ENCODE peak calls at places on chromosomes 16 and 17, in seven cellular contexts. Q is transverse colon, V is heart right ventricle, C is left lung, M is colonic mucosa, R is ovary, U is body of pancreas. N is an unnamed sample. For H3K4me1, the result is how much of the 10 kb centered on the place peaks cover.

GRCh38 chr16:85479972-85480726 is 133.0 kb upstream of the GSE1 start:
- DNase-seq in Q (peak), V (no peak), C (no peak), M (peak), R (no peak), U (peak), N (peak)

GRCh38 chr16:87057291-87057881 is 259.8 kb downstream of the C16orf95 start:
- DNase-seq in Q (no peak), V (no peak), C (no peak), M (no peak), R (no peak), U (no peak), N (no peak)

GRCh38 chr17:4054446-4054845 is 88.4 kb downstream of the ZZEF1 start:
- DNase-seq in Q (no peak), V (no peak), C (no peak), M (no peak), R (no peak), U (no peak), N (no peak)

GRCh38 chr17:40190197-40191021 is 13.1 kb downstream of the RAPGEFL1 start:
- DNase-seq in Q (no peak), V (no peak), C (no peak), M (no peak), R (no peak), U (no peak), N (no peak)

GRCh38 chr16:16915771-16916170 is 536.8 kb downstream of the NPIPA7 start:
- DNase-seq in Q (no peak), V (no peak), C (no peak), M (no peak), R (no peak), U (no peak), N (no peak)

GRCh38 chr17:43396491-43397060 is 2.2 kb upstream of the ARL4D start:
- DNase-seq in Q (no peak), V (no peak), C (no peak), M (no peak), R (no peak), U (no peak), N (no peak)

GRCh38 chr17:73158133-73158532 is 6.7 kb upstream of the SSTR2 start:
- DNase-seq in Q (no peak), V (no peak), C (no peak), M (no peak), R (no peak), U (no peak), N (no peak)

GRCh38 chr16:80570106-80570478 is 29.3 kb downstream of the DYNLRB2 start:
- DNase-seq in Q (no peak), V (no peak), C (no peak), M (no peak), R (no peak), U (no peak), N (no peak)

GRCh38 chr16:19014456-19014855 is 30.7 kb downstream of the TMC7 start:
- DNase-seq in Q (peak), V (peak), C (no peak), M (no peak), R (no peak), U (peak), N (peak)

GRCh38 chr17:73455767-73456166 is 144.0 kb upstream of the CDC42EP4 start:
- DNase-seq in Q (no peak), V (no peak), C (no peak), M (no peak), R (no peak), U (no peak), N (no peak)

GRCh38 chr17:43779145-43780125 is 658 bp upstream of the DUSP3 start:
- DNase-seq in Q (no peak), V (no peak), C (no peak), M (no peak), R (no peak), U (peak), N (no peak)

DNA sequence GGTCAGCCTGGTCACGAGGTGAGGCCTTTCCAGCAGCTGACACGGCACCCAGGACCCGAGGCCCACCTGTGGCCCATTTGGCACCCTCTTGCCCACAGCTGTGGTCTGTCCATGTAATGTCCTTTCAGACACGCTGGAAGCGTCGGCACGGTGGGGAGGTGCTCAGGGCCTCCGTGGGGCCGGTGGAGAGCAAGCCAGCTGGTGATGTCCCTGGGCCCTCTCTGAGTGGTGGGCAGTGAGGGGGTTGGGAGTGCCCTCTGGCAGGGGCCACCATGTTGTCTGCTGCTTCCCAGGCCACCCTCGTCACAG is 97.3 kb upstream of the ZNF469 start:
- DNase-seq in Q (no peak), V (no peak), C (no peak), M (no peak), R (no peak), U (no peak), N (no peak)
- H3K27ac ChIP-seq in Q (no peak), V (no peak), C (no peak), M (no peak), R (no peak), U (no peak), N (no peak)

DNA sequence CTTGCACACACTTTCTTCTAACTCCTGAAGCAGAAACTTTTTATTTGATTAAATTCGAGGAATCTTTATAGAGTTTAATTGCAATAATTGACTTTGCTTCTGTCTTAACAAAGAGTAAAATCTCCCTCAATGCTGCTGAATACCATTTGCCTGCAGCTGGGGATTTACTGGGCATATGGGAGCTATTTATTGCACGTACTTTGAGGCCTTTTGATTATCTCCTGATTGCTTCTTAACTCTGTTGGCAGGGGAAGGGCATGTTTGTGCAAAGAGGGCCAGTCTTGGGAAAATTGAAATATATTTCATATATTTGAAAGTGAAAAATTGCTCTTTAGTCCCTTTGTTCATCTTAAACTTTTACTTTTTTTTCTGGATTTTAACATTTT is 156.8 kb upstream of the CHMP6 start:
- DNase-seq in Q (no peak), V (no peak), C (no peak), M (no peak), R (no peak), U (no peak), N (no peak)
- H3K4me1 ChIP-seq in Q (under half), V (under half), C (under half), M (under half), R (under half), U (under half), N (under half)

DNA sequence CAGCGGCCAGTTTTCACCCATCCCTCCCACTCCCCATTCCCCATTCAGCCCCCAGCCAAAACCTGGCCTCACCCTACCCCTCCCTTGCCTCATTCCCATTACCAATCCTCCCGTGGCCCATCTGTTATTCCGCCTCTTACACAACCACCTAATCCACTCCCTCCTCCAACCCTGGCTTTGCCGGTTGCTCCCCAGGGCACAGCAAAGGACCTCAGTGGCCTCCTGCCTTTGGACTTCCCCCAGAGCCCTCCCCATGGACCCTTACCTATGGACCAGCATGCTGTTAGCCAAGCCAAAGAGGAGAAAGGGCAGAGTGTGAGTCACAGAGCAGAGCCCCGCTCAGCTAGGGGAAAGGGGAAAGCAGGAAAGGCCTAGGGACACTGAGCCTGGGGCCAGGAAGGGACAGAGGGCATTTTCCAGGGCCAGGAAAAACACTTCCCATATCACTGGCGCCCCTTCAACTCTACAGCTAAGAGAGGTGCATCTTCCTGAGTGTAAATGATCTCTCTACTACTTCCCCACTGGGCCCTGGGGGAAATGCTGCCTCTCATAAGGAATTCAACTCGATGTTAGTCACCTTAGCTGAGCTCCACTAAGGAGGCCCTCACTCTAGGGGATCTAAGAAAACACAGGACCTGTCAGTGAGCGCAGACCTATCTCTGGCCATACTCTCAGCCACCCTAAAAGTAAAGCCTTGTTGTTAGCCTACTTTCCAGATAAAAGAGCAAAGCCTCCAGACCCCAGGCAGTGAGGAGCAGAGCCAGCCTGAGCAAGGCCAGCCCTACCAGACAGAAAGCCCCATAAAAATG is 10.6 kb downstream of the PEMT start:
- DNase-seq in Q (no peak), V (no peak), C (no peak), M (no peak), R (no peak), U (no peak), N (no peak)
- H3K27ac ChIP-seq in Q (no peak), V (no peak), C (no peak), M (no peak), R (no peak), U (no peak), N (no peak)

DNA sequence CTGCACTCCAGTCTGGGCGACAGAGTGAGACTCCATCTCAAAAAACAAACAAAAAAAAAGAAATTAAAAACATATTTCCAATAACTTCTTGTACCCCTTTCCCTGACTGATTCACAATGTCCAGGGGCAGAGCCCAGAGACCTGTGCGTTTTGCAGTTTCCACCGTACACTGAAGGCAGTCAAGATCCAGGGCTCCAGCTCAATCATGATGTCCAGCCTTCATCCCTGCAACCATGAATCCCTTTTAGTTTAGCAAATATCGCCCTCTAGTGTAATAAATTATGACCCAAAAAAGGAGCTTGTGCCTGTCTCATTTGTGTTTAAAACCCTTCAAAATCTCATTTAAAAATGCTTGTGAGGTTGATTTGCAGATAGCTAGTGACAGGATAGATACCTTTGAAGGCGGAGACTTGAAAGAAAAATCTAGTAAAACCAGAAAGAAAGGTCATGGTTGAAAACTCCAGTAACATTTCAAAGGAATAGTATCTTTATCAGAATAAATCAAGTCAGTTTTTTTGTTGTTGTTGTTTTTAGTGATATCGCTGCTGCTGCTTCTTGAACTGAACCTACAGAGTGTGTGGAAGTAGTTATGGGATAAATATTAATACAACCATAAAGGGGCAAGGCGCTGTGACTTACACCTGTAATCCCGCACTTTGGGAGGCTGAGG is 3.7 kb upstream of the ERN1 start:
- DNase-seq in Q (no peak), V (no peak), C (no peak), M (no peak), R (no peak), U (peak), N (no peak)
- H3K4me1 ChIP-seq in Q (under half), V (under half), C (under half), M (under half), R (under half), U (under half), N (under half)

GRCh38 chr17:77352996-77353395 is 212.2 kb downstream of the SEC14L1 start:
- DNase-seq in Q (no peak), V (no peak), C (no peak), M (peak), R (no peak), U (no peak), N (no peak)
- H3K27ac ChIP-seq in Q (no peak), V (no peak), C (no peak), M (no peak), R (peak), U (no peak), N (no peak)

DNA sequence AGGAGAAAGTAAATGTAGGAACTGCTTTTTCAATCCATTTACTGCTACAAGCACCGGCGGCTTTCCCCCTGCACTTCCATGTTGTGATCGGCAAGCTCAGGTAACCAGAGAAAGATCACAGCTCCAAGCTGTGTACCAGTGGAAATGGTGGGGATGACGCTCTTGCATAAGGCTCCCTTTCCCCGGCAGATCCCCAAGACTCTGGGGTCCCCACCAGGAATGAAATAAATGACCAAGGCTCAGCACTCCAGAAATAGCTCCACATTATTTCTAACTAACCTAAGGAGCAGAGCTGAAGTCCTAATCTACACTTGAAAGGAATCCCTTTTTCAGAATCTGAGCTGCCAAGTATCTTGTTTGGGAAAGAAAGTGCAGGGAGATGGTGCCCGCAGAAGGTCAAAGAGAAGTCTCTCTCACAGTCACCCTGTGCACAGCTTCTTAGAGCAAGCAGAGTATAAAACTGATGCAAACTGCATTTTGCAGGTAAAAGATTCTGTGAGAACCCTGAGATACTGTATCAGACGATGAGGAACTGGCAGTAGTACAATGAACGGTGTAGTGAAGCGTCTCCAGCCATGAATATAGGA is 11.1 kb downstream of the GRB2 start:
- DNase-seq in Q (no peak), V (no peak), C (no peak), M (no peak), R (no peak), U (no peak), N (no peak)
- H3K4me1 ChIP-seq in Q (half or more), V (half or more), C (half or more), M (under half), R (under half), U (under half), N (half or more)

GRCh38 chr17:77466596-77467223 is 325.9 kb downstream of the SEC14L1 start:
- DNase-seq in Q (no peak), V (no peak), C (no peak), M (no peak), R (no peak), U (no peak), N (peak)

GRCh38 chr17:77470330-77470786 is 329.6 kb downstream of the SEC14L1 start:
- DNase-seq in Q (no peak), V (no peak), C (no peak), M (no peak), R (no peak), U (no peak), N (no peak)

GRCh38 chr17:77470800-77471733 is 330.3 kb downstream of the SEC14L1 start:
- DNase-seq in Q (no peak), V (peak), C (no peak), M (no peak), R (peak), U (peak), N (no peak)

GRCh38 chr17:77467513-77467912 is 326.7 kb downstream of the SEC14L1 start:
- DNase-seq in Q (no peak), V (no peak), C (no peak), M (no peak), R (no peak), U (no peak), N (no peak)

DNA sequence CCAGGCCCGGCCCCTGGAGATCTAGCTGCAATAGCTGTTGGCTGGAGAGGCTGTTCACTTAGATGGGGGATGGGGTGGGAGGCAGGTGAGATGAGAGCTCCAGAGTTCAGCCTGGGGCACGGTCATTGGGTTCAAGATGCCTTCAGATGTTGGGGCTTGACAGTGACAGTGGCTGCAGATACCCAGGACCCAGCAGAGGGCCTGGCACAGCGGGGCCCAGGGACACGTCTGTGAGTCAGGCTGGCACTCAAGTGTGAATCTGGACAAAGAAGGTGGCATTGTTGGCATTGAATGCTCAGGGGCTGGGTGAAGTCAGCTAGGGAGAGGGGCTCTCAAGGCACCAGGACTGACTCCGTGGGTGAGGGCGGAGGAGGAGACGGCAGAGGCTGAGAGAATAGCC is 328.1 kb downstream of the SEC14L1 start:
- DNase-seq in Q (no peak), V (no peak), C (no peak), M (no peak), R (no peak), U (no peak), N (no peak)
- H3K27ac ChIP-seq in Q (no peak), V (no peak), C (no peak), M (no peak), R (no peak), U (no peak), N (no peak)

GRCh38 chr16:20867585-20867984 is 32.6 kb downstream of the DCUN1D3 start:
- DNase-seq in Q (no peak), V (no peak), C (no peak), M (no peak), R (no peak), U (no peak), N (no peak)
- H3K4me1 ChIP-seq in Q (half or more), V (half or more), C (half or more), M (under half), R (under half), U (half or more), N (half or more)